ENCODE peak calls at places on chromosomes 7 and 10, in four cellular contexts. V is H1, N is H9, C is mesenchymal stem cell. A is an unnamed sample.

GRCh38 chr10:28181478-28182096 is 121.3 kb downstream of the MPP7 start:
- DNase-seq in V (no peak), N (no peak), C (peak), A (no peak)

GRCh38 chr7:145534301-145534700 is 582.3 kb upstream of the CNTNAP2 start:
- DNase-seq in V (no peak), N (no peak), C (no peak), A (no peak)

GRCh38 chr10:65903620-65904019 is 1022.2 kb upstream of the LRRTM3 start:
- DNase-seq in V (no peak), N (no peak), C (no peak), A (no peak)

GRCh38 chr10:133403359-133403758 is 9.4 kb downstream of the MTG1 start:
- DNase-seq in V (no peak), N (no peak), C (no peak), A (no peak)

GRCh38 chr10:72567421-72567820 is 58.5 kb downstream of the MICU1 start:
- DNase-seq in V (no peak), N (no peak), C (peak), A (no peak)

GRCh38 chr10:114987995-114988394 is 50.0 kb downstream of the TRUB1 start:
- DNase-seq in V (no peak), N (no peak), C (peak), A (no peak)

GRCh38 chr10:37476285-37476684 is 350.9 kb downstream of the ANKRD30A start:
- DNase-seq in V (no peak), N (no peak), C (no peak), A (no peak)

GRCh38 chr7:78019457-78020130 is 221.0 kb downstream of the PHTF2 start:
- DNase-seq in V (peak), N (peak), C (peak), A (peak)

GRCh38 chr10:86662186-86663045 is 5.9 kb upstream of the LDB3 start:
- DNase-seq in V (no peak), N (no peak), C (no peak), A (no peak)

GRCh38 chr7:127648986-127649385 is 3.0 kb upstream of the SND1 start:
- DNase-seq in V (no peak), N (no peak), C (no peak), A (no peak)

GRCh38 chr10:89981891-89982290 is 280.5 kb downstream of the KIF20B start:
- DNase-seq in V (no peak), N (no peak), C (peak), A (no peak)

GRCh38 chr7:16978358-16979244 is 96.8 kb upstream of the AGR3 start:
- DNase-seq in V (no peak), N (no peak), C (peak), A (no peak)

GRCh38 chr7:16985621-16986020 is 103.8 kb upstream of the AGR3 start:
- DNase-seq in V (no peak), N (no peak), C (no peak), A (no peak)

GRCh38 chr7:16980539-16980938 is 98.8 kb upstream of the AGR3 start:
- DNase-seq in V (no peak), N (no peak), C (no peak), A (no peak)

GRCh38 chr7:16984346-16984745 is 102.6 kb upstream of the AGR3 start:
- DNase-seq in V (no peak), N (no peak), C (peak), A (no peak)

GRCh38 chr7:16982640-16983103 is 100.9 kb upstream of the AGR3 start:
- DNase-seq in V (no peak), N (no peak), C (peak), A (peak)
- H2BK15ac ChIP-seq in V (no peak), N (no peak), C (no peak), A (no peak)

GRCh38 chr7:75628055-75628454 is 110.7 kb downstream of the HIP1 start:
- DNase-seq in V (no peak), N (no peak), C (no peak), A (no peak)
- H2BK12ac ChIP-seq in V (no peak), N (no peak), C (no peak), A (no peak)

GRCh38 chr10:91350651-91351081 is 59.5 kb upstream of the HECTD2 start:
- DNase-seq in V (no peak), N (no peak), C (no peak), A (no peak)

GRCh38 chr10:91344117-91344856 is 65.9 kb upstream of the HECTD2 start:
- DNase-seq in V (no peak), N (no peak), C (no peak), A (no peak)

GRCh38 chr10:91345716-91346115 is 64.4 kb upstream of the HECTD2 start:
- DNase-seq in V (no peak), N (no peak), C (no peak), A (no peak)

GRCh38 chr10:91349381-91349780 is 60.8 kb upstream of the HECTD2 start:
- DNase-seq in V (no peak), N (no peak), C (peak), A (no peak)

GRCh38 chr10:91347529-91347928 is 62.6 kb upstream of the HECTD2 start:
- DNase-seq in V (no peak), N (no peak), C (no peak), A (no peak)
- H4K91ac ChIP-seq in V (no peak), N (no peak), C (no peak), A (no peak)

DNA sequence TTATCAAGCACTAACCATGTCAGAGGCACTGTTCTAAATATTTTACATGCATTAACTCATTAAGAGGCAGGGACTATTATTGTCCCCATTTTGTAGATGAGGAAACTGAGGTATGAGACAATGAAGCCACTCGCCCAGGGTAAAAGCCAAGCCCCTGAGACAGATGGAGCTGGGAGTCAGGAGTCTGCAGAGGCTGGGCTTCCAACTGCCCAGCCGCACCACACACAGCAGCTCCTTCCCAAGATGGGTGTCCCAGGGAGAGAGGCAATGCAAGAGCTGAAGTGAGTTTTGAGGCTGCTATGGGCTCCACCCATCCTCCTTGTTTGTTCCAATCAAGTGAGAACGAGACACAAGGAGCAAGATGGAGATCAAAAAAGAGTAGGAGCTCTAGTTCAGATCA is 244.2 kb downstream of the KCNMA1 start:
- DNase-seq in V (no peak), N (no peak), C (no peak), A (no peak)
- H2BK15ac ChIP-seq in V (no peak), N (no peak), C (no peak), A (no peak)

DNA sequence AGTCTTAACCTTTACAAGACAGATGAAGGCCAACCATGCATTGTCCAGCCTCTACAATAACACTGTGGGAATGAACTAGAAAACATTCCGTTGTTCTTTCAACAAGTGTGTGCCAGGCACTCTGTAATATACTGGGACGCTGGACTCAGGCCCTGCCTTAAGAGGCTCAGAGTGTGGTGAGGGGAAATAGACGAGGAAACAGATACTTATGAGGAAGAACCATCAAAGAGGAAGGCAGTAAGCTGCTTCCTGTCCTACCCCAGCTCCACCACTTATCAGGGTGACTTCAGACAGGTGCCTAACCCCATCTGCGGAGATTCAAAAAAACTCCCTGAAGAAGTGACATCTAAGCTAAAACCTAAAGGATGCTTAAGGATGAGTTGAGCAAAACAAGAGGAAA is 8.9 kb upstream of the TRIM8 start:
- DNase-seq in V (no peak), N (no peak), C (no peak), A (no peak)
- H2BK12ac ChIP-seq in V (peak), N (no peak), C (peak), A (no peak)

DNA sequence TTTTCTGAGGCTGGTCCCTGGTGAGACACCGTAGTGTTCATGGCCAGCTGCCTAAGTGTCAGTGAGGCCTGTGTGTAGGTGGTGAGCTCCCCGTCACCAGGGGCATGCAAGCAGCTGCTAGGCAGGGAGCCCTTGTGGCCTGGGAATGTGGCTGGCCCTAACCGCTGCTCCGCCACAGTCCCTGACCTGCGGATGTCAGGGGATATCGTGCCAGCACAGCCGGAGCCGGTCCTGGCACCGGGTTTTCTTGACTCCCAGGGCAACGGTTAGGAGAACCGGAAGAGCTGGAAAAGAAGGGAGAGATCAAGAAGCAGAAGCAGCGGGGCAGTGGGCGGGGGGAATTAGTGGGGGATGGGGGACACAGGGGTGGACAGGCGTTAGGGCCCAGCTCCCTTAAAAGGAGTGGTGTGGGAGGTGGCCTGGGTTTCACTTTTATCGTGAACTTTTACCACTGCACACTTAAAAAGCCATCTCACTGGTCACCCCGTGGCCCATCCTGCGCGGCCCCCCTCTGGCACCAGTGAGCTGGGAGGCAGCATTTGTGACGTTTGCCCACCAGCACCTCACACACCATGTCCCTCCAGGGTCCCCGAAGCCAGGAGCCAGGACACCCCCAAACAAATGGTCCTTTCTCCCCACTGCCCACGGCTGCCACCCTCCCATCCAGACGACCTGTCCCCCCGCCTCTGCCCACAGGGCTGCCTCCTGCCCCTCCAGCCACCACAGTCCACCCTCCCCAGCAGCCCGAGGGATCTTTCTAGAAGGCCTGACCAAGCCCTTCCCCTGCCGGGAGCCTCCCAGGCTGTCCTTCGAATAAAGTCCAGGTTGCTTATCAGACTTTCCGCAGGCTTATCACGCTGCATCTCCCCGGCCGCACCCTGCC is 1.7 kb upstream of the MICALL2 start:
- DNase-seq in V (no peak), N (no peak), C (peak), A (no peak)
- H4K91ac ChIP-seq in V (peak), N (no peak), C (peak), A (peak)

DNA sequence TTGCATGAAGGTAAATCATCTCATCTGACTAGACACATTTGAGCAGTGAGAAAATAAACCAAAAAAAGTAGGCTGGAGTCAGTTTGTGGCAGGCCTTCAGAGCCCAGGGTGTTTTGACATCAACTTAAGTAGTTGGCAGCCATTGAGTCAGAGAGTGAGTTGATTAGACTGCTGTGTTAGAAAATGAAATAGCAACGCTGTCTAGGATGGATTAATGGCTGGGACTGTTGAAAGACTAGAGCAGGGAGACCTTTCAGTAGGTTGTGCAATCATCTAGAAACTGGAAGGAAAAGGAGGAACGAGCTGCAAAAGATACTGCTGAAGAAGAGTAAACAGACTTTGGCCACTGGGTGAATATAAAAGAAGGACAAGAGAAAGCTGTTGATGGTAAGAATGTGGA is 28.6 kb upstream of the TRIL start:
- DNase-seq in V (no peak), N (no peak), C (peak), A (no peak)
- H2BK15ac ChIP-seq in V (peak), N (no peak), C (no peak), A (no peak)

GRCh38 chr7:55572378-55573233 is at the start of gene VOPP1:
- DNase-seq in V (no peak), N (peak), C (peak), A (peak)
- H2BK12ac ChIP-seq in V (peak), N (no peak), C (peak), A (no peak)

DNA sequence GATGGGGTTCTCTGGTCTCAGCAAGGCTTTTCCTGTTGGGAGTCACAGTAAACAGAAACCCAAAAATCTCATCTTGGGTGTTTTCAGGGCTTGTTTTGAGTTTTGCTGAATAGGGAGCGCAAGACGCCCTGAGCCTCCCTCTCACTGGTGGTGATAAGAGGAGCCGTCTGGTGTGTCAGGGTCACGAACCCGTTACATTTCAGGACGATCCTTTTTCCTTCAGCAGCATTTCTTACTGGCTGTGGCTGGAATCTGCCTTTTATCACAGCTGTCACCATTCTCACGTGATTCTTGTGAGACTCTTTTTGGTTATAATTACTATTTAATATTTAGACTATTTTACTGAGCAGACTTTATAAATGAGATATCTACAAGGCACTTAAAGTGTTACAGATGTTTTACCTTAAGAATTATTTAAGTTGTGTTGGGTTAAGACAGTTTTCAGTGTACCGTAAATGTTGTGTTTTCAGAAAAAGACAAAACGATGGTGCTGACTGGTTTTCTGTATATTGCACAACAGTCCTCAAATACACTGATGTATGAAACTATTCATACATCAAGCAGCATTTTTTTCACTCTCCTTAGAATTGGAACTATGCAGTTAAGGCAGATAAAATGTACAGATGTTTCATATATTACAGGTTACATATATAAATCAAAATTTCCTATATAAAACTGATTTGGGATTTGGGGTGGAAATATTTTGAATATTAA is 2.2 kb upstream of the GET4 start:
- DNase-seq in V (no peak), N (no peak), C (peak), A (no peak)
- H4K91ac ChIP-seq in V (no peak), N (no peak), C (no peak), A (no peak)

GRCh38 chr10:8350250-8350967 is 295.9 kb downstream of the GATA3 start:
- DNase-seq in V (no peak), N (no peak), C (peak), A (no peak)
- H2BK15ac ChIP-seq in V (no peak), N (no peak), C (no peak), A (no peak)